ENCODE peak calls at places on chromosomes 5 and 9, in five cellular contexts. J is AG04450; H is stimulated activated naive B cell treated with anti-CD40 and anti-IgM and Interleukin-4, amounts not matched to agents 10 μg/mL and 1 μg/mL and 100 μg/mL, for 72 hours; E is germinal center; W is GM03348. T is an unnamed sample.
A peak's percentile ranks its signal among the peaks of the same experiment; 100 is the strongest.

GRCh38 chr5:33933723-33934544 is 2.3 kb upstream of the RXFP3 start:
- DNase-seq in E (no peak), J (no peak), W (no peak), H (no peak), T (peak; percentile 86)

GRCh38 chr5:80809451-80809850 is 150.7 kb upstream of the RASGRF2 start:
- DNase-seq in E (no peak), J (no peak), W (no peak), H (no peak), T (no peak)

GRCh38 chr9:91320299-91320698 is 41.4 kb downstream of the AUH start:
- DNase-seq in W (no peak), J (no peak), E (no peak), H (no peak), T (no peak)

GRCh38 chr9:111150241-111150640 is 112.0 kb upstream of the LPAR1 start:
- DNase-seq in J (no peak), H (no peak), W (no peak), E (no peak), T (no peak)

GRCh38 chr5:72955143-72955767 is 586 bp upstream of the FCHO2 start:
- DNase-seq in J (no peak), W (no peak), H (no peak), E (no peak), T (no peak)

GRCh38 chr5:142827934-142828576 is 57.9 kb downstream of the ARHGAP26 start:
- DNase-seq in H (no peak), E (no peak), J (no peak), W (no peak), T (no peak)

GRCh38 chr9:16268037-16269010 is 602.1 kb downstream of the BNC2 start:
- DNase-seq in W (peak; percentile 47), J (no peak), E (no peak), H (no peak), T (no peak)

GRCh38 chr5:54658014-54658413 is 140.5 kb downstream of the SNX18 start:
- DNase-seq in E (no peak), H (no peak), W (no peak), J (peak; percentile 59), T (no peak)

GRCh38 chr5:179827684-179828083 is 7.0 kb downstream of the SQSTM1 start:
- DNase-seq in J (no peak), H (peak; percentile 36), W (no peak), E (no peak), T (no peak)

GRCh38 chr9:93077811-93078210 is 18.2 kb upstream of the CARD19 start:
- DNase-seq in J (no peak), W (no peak), E (no peak), H (no peak), T (no peak)

GRCh38 chr5:137609122-137609521 is 110.0 kb upstream of the SPOCK1 start:
- DNase-seq in E (no peak), H (no peak), W (peak; percentile 59), J (no peak), T (no peak)

GRCh38 chr9:13942695-13943094 is 371.2 kb downstream of the NFIB start:
- DNase-seq in W (peak; percentile 73), J (peak; percentile 79), E (no peak), H (no peak), T (no peak)

GRCh38 chr9:127503947-127504886 is 52.9 kb downstream of the LRSAM1 start:
- DNase-seq in E (peak; percentile 46), H (peak; percentile 60), J (peak; percentile 70), W (peak; percentile 84), T (peak; percentile 39)

GRCh38 chr5:157624144-157624543 is 28.1 kb downstream of the SOX30 start:
- DNase-seq in E (no peak), W (no peak), H (no peak), J (no peak), T (no peak)

GRCh38 chr9:31588010-31588409 is 796.4 kb upstream of the ACO1 start:
- DNase-seq in W (no peak), J (no peak), E (no peak), H (no peak), T (no peak)

GRCh38 chr5:159156839-159157238 is 52.5 kb downstream of the RNF145 start:
- DNase-seq in J (peak; percentile 59), E (peak; percentile 70), H (no peak), W (peak; percentile 76), T (peak; percentile 44)

GRCh38 chr9:71355884-71356283 is 234.5 kb upstream of the TRPM3 start:
- DNase-seq in J (no peak), W (no peak), E (no peak), H (no peak), T (no peak)

GRCh38 chr9:83234541-83234940 is 171.6 kb upstream of the RASEF start:
- DNase-seq in W (no peak), H (no peak), E (no peak), J (no peak), T (no peak)

GRCh38 chr5:124401247-124402143 is 344.9 kb downstream of the ZNF608 start:
- DNase-seq in H (no peak), E (no peak), J (no peak), W (no peak), T (no peak)

GRCh38 chr5:113271753-113272454 is 162.9 kb downstream of the TSSK1B start:
- DNase-seq in E (no peak), H (no peak), W (no peak), J (no peak), T (no peak)

GRCh38 chr9:84860423-84861115 is 191.0 kb downstream of the NTRK2 start:
- DNase-seq in J (no peak), W (no peak), E (no peak), H (no peak), T (no peak)

GRCh38 chr5:106241409-106241808 is 1429.3 kb downstream of the EFNA5 start:
- DNase-seq in H (no peak), E (no peak), W (no peak), J (no peak), T (no peak)

T was measured in GM12864.